ENCODE peak calls at places on chromosomes 16 and 17, in eight cellular contexts. A, R, O, J, H, U, D and I are unnamed samples.

GRCh38 chr17:32958418-32958817 is 30.5 kb downstream of the TMEM98 start:
- DNase-seq in A (no peak), R (no peak), O (no peak), J (no peak), H (no peak), U (no peak), D (no peak), I (no peak)

GRCh38 chr16:7334801-7335560 is 2.3 kb downstream of the RBFOX1 start:
- DNase-seq in A (no peak), R (no peak), O (no peak), J (no peak), H (no peak), U (no peak), D (no peak), I (no peak)

GRCh38 chr17:80805032-80805751 is 186.4 kb upstream of the CHMP6 start:
- DNase-seq in A (no peak), R (no peak), O (no peak), J (no peak), H (no peak), U (no peak), D (no peak), I (peak)

GRCh38 chr17:50611639-50612038 is 23.0 kb upstream of the ABCC3 start:
- DNase-seq in A (no peak), R (no peak), O (no peak), J (no peak), H (no peak), U (no peak), D (no peak), I (peak)

GRCh38 chr16:89189358-89190025 is 10.8 kb downstream of the SLC22A31 start:
- DNase-seq in A (no peak), R (no peak), O (no peak), J (no peak), H (no peak), U (no peak), D (no peak), I (no peak)

GRCh38 chr16:10993649-10994048 is 49.3 kb downstream of the CLEC16A start:
- DNase-seq in A (no peak), R (no peak), O (no peak), J (no peak), H (no peak), U (no peak), D (no peak), I (no peak)

GRCh38 chr17:32285770-32286517 is 20.3 kb downstream of the RHBDL3 start:
- DNase-seq in A (no peak), R (no peak), O (no peak), J (no peak), H (no peak), U (no peak), D (no peak), I (no peak)

GRCh38 chr17:21296097-21297025 is 11.8 kb downstream of the MAP2K3 start:
- DNase-seq in A (no peak), R (no peak), O (no peak), J (no peak), H (no peak), U (no peak), D (no peak), I (no peak)

GRCh38 chr17:49254066-49254465 is 23.5 kb upstream of the PHOSPHO1 start:
- DNase-seq in A (no peak), R (no peak), O (no peak), J (no peak), H (no peak), U (no peak), D (no peak), I (no peak)

GRCh38 chr16:24851700-24852099 is 5.9 kb downstream of the SLC5A11 start:
- DNase-seq in A (peak), R (no peak), O (no peak), J (no peak), H (no peak), U (no peak), D (no peak), I (no peak)

GRCh38 chr17:2171725-2172446 is 117.0 kb downstream of the HIC1 start:
- DNase-seq in A (peak), R (peak), O (no peak), J (peak), H (peak), U (peak), D (peak), I (peak)

GRCh38 chr16:73126453-73126853 is 78.5 kb upstream of the ZFHX3 start:
- DNase-seq in A (peak), R (peak), O (no peak), J (no peak), H (peak), U (no peak), D (no peak), I (peak)

GRCh38 chr16:11581677-11582076 is 5.0 kb downstream of the LITAF start:
- DNase-seq in A (no peak), R (no peak), O (no peak), J (no peak), H (no peak), U (no peak), D (no peak), I (no peak)

GRCh38 chr16:89582614-89583196 is 7.1 kb downstream of the CPNE7 start:
- DNase-seq in A (no peak), R (no peak), O (no peak), J (no peak), H (no peak), U (no peak), D (no peak), I (no peak)

GRCh38 chr17:68035131-68035522 is 408 bp upstream of the KPNA2 start:
- DNase-seq in A (no peak), R (peak), O (peak), J (peak), H (no peak), U (peak), D (no peak), I (no peak)

GRCh38 chr17:57874434-57875108 is 24.7 kb upstream of the MRPS23 start:
- DNase-seq in A (peak), R (peak), O (no peak), J (peak), H (peak), U (peak), D (peak), I (peak)

GRCh38 chr16:81505011-81505660 is 60.5 kb downstream of the CMIP start:
- DNase-seq in A (peak), R (no peak), O (no peak), J (peak), H (no peak), U (no peak), D (no peak), I (no peak)

GRCh38 chr17:4004517-4005295 is 40.5 kb upstream of the ATP2A3 start:
- DNase-seq in A (no peak), R (peak), O (peak), J (peak), H (peak), U (peak), D (no peak), I (peak)

GRCh38 chr16:67562526-67562917 is at the start of gene CTCF:
- DNase-seq in A (peak), R (peak), O (peak), J (peak), H (peak), U (no peak), D (no peak), I (peak)

GRCh38 chr17:43774304-43775250 is 4.2 kb downstream of the DUSP3 start:
- DNase-seq in A (no peak), R (no peak), O (no peak), J (no peak), H (no peak), U (no peak), D (no peak), I (no peak)

GRCh38 chr17:38674749-38675615 is at the start of gene EPOP:
- DNase-seq in A (peak), R (peak), O (peak), J (peak), H (peak), U (peak), D (peak), I (peak)

GRCh38 chr17:38671939-38672720 is 2.6 kb downstream of the EPOP start:
- DNase-seq in A (no peak), R (no peak), O (no peak), J (no peak), H (no peak), U (no peak), D (no peak), I (no peak)

GRCh38 chr17:38673714-38674012 is 1.1 kb downstream of the EPOP start:
- DNase-seq in A (no peak), R (no peak), O (peak), J (no peak), H (no peak), U (peak), D (no peak), I (no peak)

GRCh38 chr17:38674013-38674748 is 576 bp downstream of the EPOP start:
- DNase-seq in A (no peak), R (no peak), O (peak), J (no peak), H (no peak), U (peak), D (no peak), I (no peak)

GRCh38 chr17:38672788-38673713 is 1.7 kb downstream of the EPOP start:
- DNase-seq in A (no peak), R (no peak), O (no peak), J (no peak), H (no peak), U (peak), D (no peak), I (no peak)
- H3K4me3 ChIP-seq in A (no peak), R (peak), O (peak), J (peak), H (no peak), U (no peak), D (no peak), I (no peak)

DNA sequence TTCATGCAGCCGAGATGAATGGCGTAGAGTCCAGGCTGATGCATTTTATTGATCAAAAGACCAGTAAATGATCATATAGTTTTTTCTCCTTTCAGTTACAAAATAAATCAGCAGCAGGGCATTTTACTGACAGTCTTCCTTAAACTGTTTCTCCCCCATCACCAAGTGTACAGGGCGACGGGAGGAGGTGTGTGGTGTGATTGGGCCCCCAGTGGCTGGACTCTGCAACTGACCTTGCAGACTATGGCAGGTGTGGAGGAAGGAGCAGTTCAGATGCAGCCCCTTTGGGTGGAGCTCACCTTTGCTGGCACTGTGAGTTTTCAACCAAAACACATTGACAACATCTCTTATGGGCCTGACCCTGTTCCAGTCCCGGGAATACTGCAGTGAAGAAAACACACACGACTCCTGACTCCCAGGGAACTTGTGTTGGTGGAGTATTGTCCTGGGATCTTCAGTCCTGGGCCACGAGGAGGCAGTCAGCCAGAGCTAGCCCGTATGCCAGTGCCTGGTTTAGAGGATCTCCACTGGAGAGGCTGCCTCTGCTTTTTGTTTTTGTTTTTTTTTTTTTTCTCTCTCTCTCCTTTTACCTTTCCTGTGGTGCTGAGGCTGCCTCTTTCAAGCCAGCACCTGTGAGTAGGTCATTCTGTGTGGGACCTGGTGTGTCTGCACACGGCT is 29.8 kb downstream of the KIAA0513 start:
- DNase-seq in A (no peak), R (no peak), O (peak), J (no peak), H (no peak), U (no peak), D (no peak), I (no peak)
- TF ChIP-seq CTCF in A (peak), R (no peak), O (no peak), J (no peak), H (peak), U (no peak), D (peak), I (peak)

DNA sequence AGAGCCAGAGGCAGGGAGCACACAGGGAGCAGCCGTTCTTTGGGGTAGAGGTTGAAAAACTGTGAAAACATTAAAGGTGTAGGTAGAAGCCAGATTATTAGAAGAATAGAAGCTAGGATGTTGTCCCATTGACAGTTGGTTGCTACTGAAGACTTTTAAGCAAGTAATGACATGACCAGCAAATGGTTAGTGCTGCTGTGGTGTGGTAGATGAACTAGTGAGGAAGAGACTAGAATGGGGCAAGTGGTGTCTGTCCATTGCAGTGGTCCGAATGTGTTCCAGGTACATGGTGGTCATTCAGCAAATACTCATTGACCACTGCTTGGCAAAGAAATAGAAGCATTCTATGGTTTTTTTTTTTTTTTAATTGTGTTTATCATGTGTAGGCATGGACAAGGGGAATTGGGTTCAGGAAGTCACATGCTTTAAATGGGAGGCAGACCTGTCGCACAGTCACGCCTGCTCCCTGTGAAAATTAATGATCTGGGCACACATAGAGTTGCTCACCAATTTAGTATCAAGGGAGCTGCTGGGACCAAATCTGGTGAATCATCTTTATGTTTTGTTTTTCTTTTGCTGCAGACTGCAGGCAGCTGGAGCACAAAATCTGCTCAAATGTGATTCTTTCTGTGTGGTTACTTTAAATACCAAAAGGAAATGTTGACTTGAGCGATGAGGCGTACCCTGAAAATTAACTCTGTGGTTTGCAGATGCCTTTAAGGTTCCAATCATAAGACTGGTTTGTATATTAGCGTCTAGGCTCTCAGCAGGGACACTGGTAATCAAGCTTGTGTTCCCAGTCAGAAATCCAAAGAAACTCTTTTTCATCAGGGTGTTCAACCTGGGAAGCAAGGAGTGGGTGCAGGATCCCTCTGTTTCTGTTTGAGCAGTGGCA is 30.7 kb downstream of the YPEL2 start:
- DNase-seq in A (peak), R (no peak), O (no peak), J (no peak), H (peak), U (no peak), D (peak), I (peak)
- H3K4me3 ChIP-seq in A (no peak), R (no peak), O (no peak), J (no peak), H (no peak), U (no peak), D (peak), I (peak)

GRCh38 chr17:72414967-72415853 is 294.4 kb downstream of the SOX9 start:
- DNase-seq in A (no peak), R (peak), O (no peak), J (peak), H (no peak), U (no peak), D (no peak), I (no peak)
- TF ChIP-seq CTCF in A (no peak), R (no peak), O (no peak), J (no peak), H (no peak), U (no peak), D (no peak), I (no peak)

DNA sequence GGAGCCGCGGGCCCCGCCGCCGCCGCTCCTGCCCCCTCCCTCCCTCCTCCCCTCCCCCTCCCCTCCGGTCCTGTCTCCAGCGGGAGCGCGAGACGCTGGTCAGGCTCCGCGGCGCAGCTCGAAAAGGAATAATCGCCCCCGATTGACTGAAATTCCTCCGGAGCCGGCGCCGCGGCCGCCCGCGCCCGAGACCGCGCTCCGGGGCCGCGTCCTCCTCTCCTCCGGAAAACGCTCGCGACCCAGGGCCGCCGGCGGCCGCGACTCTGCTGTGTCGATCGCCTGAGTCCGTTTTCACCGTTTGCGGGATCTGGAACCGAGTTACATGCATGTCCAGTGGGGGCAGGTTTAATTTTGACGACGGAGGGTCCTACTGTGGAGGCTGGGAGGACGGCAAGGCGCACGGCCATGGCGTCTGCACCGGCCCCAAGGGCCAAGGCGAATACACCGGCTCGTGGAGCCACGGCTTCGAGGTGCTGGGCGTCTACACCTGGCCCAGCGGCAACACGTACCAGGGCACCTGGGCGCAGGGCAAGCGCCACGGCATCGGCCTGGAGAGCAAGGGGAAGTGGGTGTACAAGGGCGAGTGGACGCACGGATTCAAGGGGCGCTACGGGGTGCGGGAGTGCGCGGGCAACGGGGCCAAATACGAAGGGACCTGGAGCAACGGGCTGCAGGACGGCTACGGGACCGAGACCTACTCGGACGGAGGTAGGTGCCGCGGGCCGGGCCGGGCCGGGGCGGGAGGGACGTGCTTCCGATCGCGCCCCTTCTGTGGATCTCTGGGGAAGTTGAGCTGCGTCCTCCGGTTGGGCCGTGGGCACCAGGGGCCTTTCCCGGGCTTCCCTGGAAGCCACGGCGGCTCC is 744 bp downstream of the JPH3 start:
- DNase-seq in A (no peak), R (no peak), O (no peak), J (no peak), H (no peak), U (no peak), D (no peak), I (no peak)
- H3K4me3 ChIP-seq in A (no peak), R (no peak), O (peak), J (peak), H (no peak), U (no peak), D (no peak), I (no peak)

DNA sequence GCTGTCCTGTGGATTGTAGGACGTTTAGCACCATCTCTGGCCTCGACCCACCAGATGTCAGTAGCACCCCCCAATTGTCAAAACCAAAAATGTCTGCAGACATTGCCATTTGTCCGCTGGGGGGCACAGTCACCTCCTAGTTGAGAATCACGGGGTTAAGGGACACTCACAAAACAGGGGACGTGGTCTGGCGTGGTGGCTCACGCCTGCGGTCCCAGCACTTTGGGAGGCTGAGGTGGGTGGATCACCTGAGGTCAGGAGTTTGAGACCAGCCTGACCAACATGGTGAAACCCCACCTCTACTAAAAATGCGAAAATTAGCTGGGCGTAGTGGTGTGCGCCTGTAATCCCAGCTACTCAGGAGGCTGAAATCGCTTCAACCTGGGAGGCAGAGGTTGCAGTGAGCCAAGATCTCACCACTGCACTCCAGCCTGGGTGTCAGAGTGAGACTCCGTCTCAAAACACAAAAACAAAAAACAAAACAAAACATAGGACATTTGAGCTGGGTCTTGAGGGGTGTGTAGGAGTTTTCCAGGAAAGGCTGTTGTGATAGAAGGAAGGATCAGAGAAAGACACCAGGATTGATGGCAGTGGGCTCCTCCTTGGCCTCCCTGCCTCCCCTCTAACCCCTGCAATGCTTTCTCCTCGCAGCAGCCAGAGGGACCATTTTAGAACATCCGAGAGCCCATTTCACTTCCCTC is 171.8 kb upstream of the GSE1 start:
- DNase-seq in A (no peak), R (no peak), O (no peak), J (no peak), H (no peak), U (no peak), D (no peak), I (no peak)
- TF ChIP-seq CTCF in A (no peak), R (no peak), O (peak), J (no peak), H (no peak), U (no peak), D (no peak), I (no peak)

DNA sequence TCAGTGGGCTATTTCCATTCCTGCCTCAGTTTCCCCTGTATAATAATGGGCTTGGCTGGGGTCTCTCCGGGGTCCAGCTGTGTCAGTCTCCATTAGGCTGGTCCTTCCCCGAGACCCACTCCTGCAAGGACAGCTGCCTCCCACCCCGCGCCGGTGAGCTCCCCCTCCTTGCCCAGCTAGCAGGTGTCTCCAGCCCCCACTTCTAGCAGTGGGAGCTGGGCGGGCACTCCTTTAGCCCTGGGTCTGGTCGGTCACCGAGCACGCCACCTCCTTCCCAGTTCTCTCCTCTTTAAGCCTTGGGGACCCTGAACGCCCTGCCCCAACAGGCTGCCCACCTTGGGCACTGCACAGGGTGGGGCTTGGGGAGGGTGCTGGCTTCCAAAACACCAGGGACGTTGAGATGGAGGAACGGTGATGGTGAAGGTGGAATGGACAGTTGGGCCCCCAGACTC is 10.5 kb downstream of the TBX2 start:
- DNase-seq in A (no peak), R (peak), O (no peak), J (peak), H (no peak), U (no peak), D (no peak), I (no peak)
- H3K4me3 ChIP-seq in A (no peak), R (peak), O (no peak), J (peak), H (no peak), U (no peak), D (peak), I (no peak)